ENCODE peak calls at places on chromosomes 12 and 14, in nine cellular contexts. N, W, V, P, T, B, S, J and Z are unnamed samples.

GRCh38 chr14:75144944-75145343 is 18.1 kb upstream of the NEK9 start:
- DNase-seq in N (no peak), W (no peak), V (no peak), P (no peak), T (no peak), B (peak; percentile 8), S (peak; percentile 51), J (no peak), Z (no peak)

GRCh38 chr12:102634216-102634615 is 153.9 kb upstream of the IGF1 start:
- DNase-seq in N (no peak), W (peak; percentile 33), V (no peak), P (no peak), T (peak; percentile 63), B (no peak), S (peak; percentile 44), J (no peak), Z (no peak)

GRCh38 chr12:117148642-117149041 is 41.6 kb downstream of the FBXO21 start:
- DNase-seq in N (no peak), W (no peak), V (no peak), P (no peak), T (no peak), B (no peak), S (no peak), J (no peak), Z (no peak)

GRCh38 chr14:68649461-68650189 is 143.2 kb downstream of the ZFP36L1 start:
- DNase-seq in N (no peak), W (no peak), V (no peak), P (no peak), T (no peak), B (no peak), S (no peak), J (no peak), Z (no peak)

GRCh38 chr12:49612210-49612609 is 6.8 kb upstream of the FAM186B start:
- DNase-seq in N (no peak), W (no peak), V (no peak), P (no peak), T (no peak), B (no peak), S (no peak), J (no peak), Z (no peak)

GRCh38 chr14:65134651-65135579 is 32.6 kb upstream of the MAX start:
- DNase-seq in N (no peak), W (no peak), V (no peak), P (no peak), T (peak; percentile 10), B (no peak), S (no peak), J (no peak), Z (no peak)

GRCh38 chr12:68613209-68613904 is 2.7 kb downstream of the RAP1B start:
- DNase-seq in N (no peak), W (no peak), V (peak; percentile 29), P (peak; percentile 86), T (no peak), B (peak; percentile 39), S (no peak), J (no peak), Z (no peak)

GRCh38 chr14:92677087-92677668 is 71.2 kb downstream of the LGMN start:
- DNase-seq in N (no peak), W (no peak), V (peak; percentile 87), P (peak; percentile 26), T (no peak), B (no peak), S (no peak), J (no peak), Z (no peak)

GRCh38 chr12:118402251-118402650 is 25.9 kb downstream of the SUDS3 start:
- DNase-seq in N (no peak), W (peak; percentile 60), V (no peak), P (no peak), T (peak; percentile 57), B (no peak), S (peak; percentile 74), J (no peak), Z (no peak)

GRCh38 chr12:115871714-115872113 is 405.8 kb downstream of the MED13L start:
- DNase-seq in N (no peak), W (no peak), V (no peak), P (peak; percentile 4), T (no peak), B (no peak), S (peak; percentile 24), J (peak; percentile 46), Z (no peak)

GRCh38 chr14:93207468-93208308 is 632 bp downstream of the UBR7 start:
- DNase-seq in N (peak; percentile 49), W (no peak), V (peak; percentile 37), P (peak; percentile 57), T (no peak), B (no peak), S (peak; percentile 53), J (no peak), Z (no peak)

GRCh38 chr14:56555921-56556570 is 23.6 kb upstream of the TMEM260 start:
- DNase-seq in N (no peak), W (no peak), V (no peak), P (peak; percentile 24), T (no peak), B (no peak), S (peak; percentile 65), J (no peak), Z (no peak)

GRCh38 chr12:116484807-116485206 is 74.4 kb upstream of the MAP1LC3B2 start:
- DNase-seq in N (no peak), W (no peak), V (no peak), P (no peak), T (no peak), B (no peak), S (no peak), J (no peak), Z (no peak)

GRCh38 chr14:34324363-34324795 is 137.7 kb downstream of the SPTSSA start:
- DNase-seq in N (peak; percentile 14), W (peak; percentile 16), V (no peak), P (peak; percentile 37), T (peak; percentile 5), B (no peak), S (peak; percentile 59), J (peak; percentile 21), Z (no peak)

GRCh38 chr14:55628426-55628825 is 48.4 kb downstream of the KTN1 start:
- DNase-seq in N (no peak), W (no peak), V (no peak), P (no peak), T (no peak), B (no peak), S (no peak), J (no peak), Z (no peak)

GRCh38 chr14:74611672-74612345 is at the start of gene LTBP2:
- DNase-seq in N (peak; percentile 15), W (no peak), V (no peak), P (peak; percentile 41), T (no peak), B (no peak), S (no peak), J (peak; percentile 17), Z (no peak)

GRCh38 chr12:80708535-80709328 is 1.3 kb downstream of the MYF6 start:
- DNase-seq in N (no peak), W (no peak), V (no peak), P (peak; percentile 8), T (no peak), B (no peak), S (peak; percentile 22), J (no peak), Z (no peak)

GRCh38 chr12:71045781-71046180 is 112.0 kb downstream of the TSPAN8 start:
- DNase-seq in N (no peak), W (no peak), V (no peak), P (no peak), T (no peak), B (no peak), S (peak; percentile 87), J (no peak), Z (no peak)

GRCh38 chr14:88310457-88310856 is 12.6 kb downstream of the KCNK10 start:
- DNase-seq in N (no peak), W (no peak), V (no peak), P (no peak), T (no peak), B (no peak), S (no peak), J (no peak), Z (no peak)

GRCh38 chr14:75247286-75247922 is 31.2 kb upstream of the FOS start:
- DNase-seq in N (no peak), W (no peak), V (peak; percentile 79), P (peak; percentile 90), T (no peak), B (peak; percentile 78), S (no peak), J (no peak), Z (no peak)

GRCh38 chr12:110853856-110854255 is 7.1 kb downstream of the CCDC63 start:
- DNase-seq in N (no peak), W (no peak), V (no peak), P (no peak), T (no peak), B (no peak), S (peak; percentile 29), J (no peak), Z (no peak)

GRCh38 chr12:116719661-116720060 is 18.2 kb downstream of the SPRING1 start:
- DNase-seq in N (no peak), W (no peak), V (no peak), P (no peak), T (no peak), B (no peak), S (no peak), J (no peak), Z (no peak)

GRCh38 chr12:123034022-123034541 is 53.6 kb downstream of the ARL6IP4 start:
- DNase-seq in N (no peak), W (no peak), V (peak; percentile 15), P (no peak), T (no peak), B (no peak), S (no peak), J (peak; percentile 34), Z (no peak)

GRCh38 chr14:105864651-105865265 is 338.4 kb downstream of the TMEM121 start:
- DNase-seq in N (peak; percentile 8), W (no peak), V (no peak), P (no peak), T (no peak), B (no peak), S (no peak), J (no peak), Z (no peak)

GRCh38 chr14:74531467-74531866 is 37.9 kb downstream of the ISCA2 start:
- DNase-seq in N (no peak), W (no peak), V (no peak), P (no peak), T (no peak), B (no peak), S (peak; percentile 65), J (no peak), Z (no peak)

GRCh38 chr12:8912910-8913309 is 1.4 kb upstream of the PHC1 start:
- DNase-seq in N (no peak), W (no peak), V (no peak), P (peak; percentile 19), T (no peak), B (no peak), S (no peak), J (no peak), Z (no peak)

GRCh38 chr12:6827437-6827894 is 741 bp upstream of the P3H3 start:
- DNase-seq in N (no peak), W (peak; percentile 46), V (peak; percentile 42), P (peak; percentile 50), T (no peak), B (no peak), S (peak; percentile 80), J (no peak), Z (peak; percentile 97)

GRCh38 chr14:94320243-94320642 is 2.9 kb downstream of the SERPINA6 start:
- DNase-seq in N (no peak), W (no peak), V (no peak), P (peak; percentile 15), T (no peak), B (no peak), S (no peak), J (no peak), Z (no peak)

GRCh38 chr14:99028041-99028440 is 244.0 kb downstream of the BCL11B start:
- DNase-seq in N (no peak), W (no peak), V (no peak), P (no peak), T (no peak), B (no peak), S (no peak), J (no peak), Z (no peak)

GRCh38 chr14:69701269-69701668 is 65.7 kb upstream of the SRSF5 start:
- DNase-seq in N (no peak), W (no peak), V (no peak), P (no peak), T (no peak), B (no peak), S (no peak), J (no peak), Z (no peak)

GRCh38 chr12:27779837-27780611 is at the start of the genes KLHL42 and MANSC4:
- DNase-seq in N (peak; percentile 79), W (no peak), V (peak; percentile 71), P (peak; percentile 84), T (no peak), B (peak; percentile 64), S (peak; percentile 73), J (peak; percentile 43), Z (no peak)